ENCODE peak calls at places on chromosomes 1 and 21, in six cellular contexts. G is foreskin fibroblast, Y is right atrium auricular region, U is BJ, Z is H9, T is endothelial cell. S is an unnamed sample.

GRCh38 chr1:37556712-37557196 is at the start of gene DNALI1:
- DNase-seq in G (peak; percentile 88), U (peak; percentile 44), Z (peak; percentile 97), Y (peak; percentile 93), T (peak; percentile 95), S (peak; percentile 67)

GRCh38 chr1:9267827-9268581 is 24.7 kb upstream of the SPSB1 start:
- DNase-seq in G (no peak), T (no peak), Y (no peak), Z (no peak), U (no peak), S (no peak)

GRCh38 chr1:225450491-225451191 is 22.8 kb upstream of the LBR start:
- DNase-seq in Z (no peak), G (no peak), U (no peak), T (no peak), Y (no peak), S (no peak)

GRCh38 chr1:172778461-172779455 is 119.9 kb downstream of the FASLG start:
- DNase-seq in Y (no peak), T (no peak), U (no peak), Z (no peak), G (no peak), S (no peak)

GRCh38 chr1:52602328-52603300 is at the start of gene GPX7:
- DNase-seq in Z (peak; percentile 51), T (peak; percentile 34), U (no peak), Y (no peak), G (peak; percentile 36), S (no peak)

GRCh38 chr1:107139833-107140702 is 771 bp upstream of the NTNG1 start:
- DNase-seq in U (no peak), G (peak; percentile 89), T (peak; percentile 55), Z (peak; percentile 74), Y (no peak), S (peak; percentile 14)

GRCh38 chr1:172602706-172603105 is 56.2 kb upstream of the FASLG start:
- DNase-seq in Z (no peak), T (no peak), U (no peak), G (no peak), Y (no peak), S (no peak)

GRCh38 chr1:159211331-159212136 is 6.9 kb downstream of the ACKR1 start:
- DNase-seq in U (no peak), Y (no peak), Z (peak; percentile 73), G (peak; percentile 6), T (peak; percentile 61), S (no peak)

GRCh38 chr1:29651684-29652665 is 415.7 kb downstream of the PTPRU start:
- DNase-seq in T (no peak), U (no peak), Y (peak; percentile 36), G (no peak), Z (peak; percentile 3), S (no peak)

GRCh38 chr1:241648159-241648558 is 3.9 kb upstream of the WDR64 start:
- DNase-seq in Z (no peak), Y (no peak), G (no peak), T (no peak), U (no peak), S (no peak)

GRCh38 chr21:10272216-10272615 is 249.2 kb upstream of the TPTE start:
- DNase-seq in U (no peak), G (no peak), T (peak; percentile 4), Z (no peak), Y (peak; percentile 26), S (no peak)

GRCh38 chr1:38873027-38873969 is at the start of gene MYCBP:
- DNase-seq in U (peak; percentile 77), T (peak; percentile 96), Y (peak; percentile 95), G (peak; percentile 95), Z (peak; percentile 98), S (peak; percentile 89)

GRCh38 chr1:241142493-241142892 is 214.5 kb downstream of the RGS7 start:
- DNase-seq in T (no peak), U (no peak), Z (peak; percentile 57), G (no peak), Y (no peak), S (no peak)

GRCh38 chr21:42594616-42595280 is 58.7 kb upstream of the PDE9A start:
- DNase-seq in T (no peak), U (no peak), Z (no peak), G (no peak), Y (no peak), S (no peak)

GRCh38 chr1:34918609-34919561 is 10.6 kb downstream of the DLGAP3 start:
- DNase-seq in G (no peak), U (no peak), T (no peak), Z (peak; percentile 88), Y (no peak), S (no peak)

GRCh38 chr1:193120604-193121166 is 1.1 kb upstream of the CDC73 start:
- DNase-seq in U (no peak), T (no peak), G (no peak), Z (no peak), Y (no peak), S (no peak)

GRCh38 chr1:20190761-20191160 is 4.4 kb upstream of the PLA2G2C start:
- DNase-seq in Y (no peak), T (no peak), G (no peak), Z (no peak), U (no peak), S (no peak)

GRCh38 chr1:150165622-150166612 is 16.2 kb downstream of the PLEKHO1 start:
- DNase-seq in Y (no peak), U (no peak), G (no peak), Z (peak; percentile 78), T (peak; percentile 77), S (no peak)

GRCh38 chr1:18363436-18363835 is 117.3 kb upstream of the KLHDC7A start:
- DNase-seq in Y (no peak), T (no peak), U (no peak), G (no peak), Z (no peak), S (no peak)

GRCh38 chr1:18362150-18362549 is 118.6 kb upstream of the KLHDC7A start:
- DNase-seq in Z (no peak), G (no peak), T (no peak), U (no peak), Y (no peak), S (no peak)

GRCh38 chr1:18360251-18360650 is 120.5 kb upstream of the KLHDC7A start:
- DNase-seq in Z (no peak), U (no peak), G (no peak), T (no peak), Y (no peak), S (no peak)

DNA sequence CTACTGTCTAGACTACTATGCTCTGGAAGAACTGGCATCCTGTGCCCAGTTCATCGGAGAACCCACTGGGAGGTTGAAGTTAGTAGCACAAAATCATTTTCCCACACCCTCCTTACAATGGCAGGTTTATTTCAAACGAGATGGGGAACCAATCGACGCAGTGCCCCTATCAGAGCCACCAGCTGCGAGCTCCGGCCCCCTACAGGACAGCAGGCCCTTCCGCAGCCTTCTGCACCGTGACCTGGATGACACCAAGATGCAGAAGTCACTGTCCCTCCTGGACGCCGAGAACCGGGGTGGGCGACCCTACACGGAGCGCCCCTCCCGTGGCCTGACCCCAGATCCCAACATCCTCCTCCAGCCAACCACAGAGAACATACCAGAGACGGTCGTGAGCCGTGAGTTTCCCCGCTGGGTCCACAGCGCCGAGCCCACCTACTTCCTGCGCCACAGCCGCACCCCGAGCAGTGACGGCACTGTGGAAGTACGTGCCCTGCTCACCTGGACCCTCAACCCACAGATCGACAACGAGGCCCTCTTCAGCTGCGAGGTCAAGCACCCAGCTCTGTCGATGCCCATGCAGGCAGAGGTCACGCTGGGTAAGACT is 115.5 kb upstream of the KLHDC7A start:
- DNase-seq in Y (no peak), T (no peak), Z (no peak), G (no peak), U (no peak), S (no peak)
- TF ChIP-seq CTCF in Y (no peak), T (no peak), Z (peak; percentile 55), G (no peak), U (no peak), S (no peak)

DNA sequence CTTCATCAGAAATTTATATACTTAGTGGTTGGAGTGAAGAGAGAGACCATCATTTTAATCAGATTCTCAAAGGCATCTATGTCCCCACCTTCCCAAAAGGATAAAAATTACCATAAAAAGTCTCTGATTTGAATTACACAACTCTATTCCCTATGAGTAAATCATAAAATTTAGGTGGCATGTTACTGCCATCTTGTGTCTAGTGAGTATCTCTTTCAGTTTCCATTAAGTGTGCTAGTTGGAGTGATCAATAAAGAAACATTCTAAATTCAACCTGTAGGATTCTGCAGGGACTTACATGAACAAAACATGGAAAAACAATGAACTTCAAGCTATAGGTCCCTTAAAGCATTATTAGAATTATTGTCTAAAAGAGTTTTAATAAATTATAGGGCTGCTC is 655.4 kb downstream of the LTN1 start:
- DNase-seq in Z (no peak), T (no peak), G (peak; percentile 45), Y (no peak), U (no peak), S (peak; percentile 42)
- TF ChIP-seq CTCF in Z (peak; percentile 54), T (no peak), G (peak; percentile 9), Y (no peak), U (no peak), S (peak; percentile 43)

GRCh38 chr21:44846201-44846484 is 27.3 kb downstream of the PTTG1IP start:
- DNase-seq in Z (no peak), Y (no peak), G (no peak), T (no peak), U (no peak), S (no peak)
- TF ChIP-seq CTCF in Z (no peak), Y (no peak), G (no peak), T (no peak), U (no peak), S (no peak)

GRCh38 chr1:19140465-19140864 is 69.6 kb downstream of the UBR4 start:
- DNase-seq in G (no peak), Z (no peak), T (no peak), U (no peak), Y (no peak), S (no peak)
- TF ChIP-seq CTCF in G (no peak), Z (no peak), T (no peak), U (no peak), Y (no peak), S (no peak)

GRCh38 chr21:39132248-39132647 is 51.0 kb downstream of the PSMG1 start:
- DNase-seq in Y (no peak), Z (no peak), G (no peak), T (no peak), U (no peak), S (no peak)

GRCh38 chr21:39136711-39137110 is 46.5 kb downstream of the PSMG1 start:
- DNase-seq in G (no peak), U (no peak), Z (no peak), Y (no peak), T (no peak), S (no peak)

GRCh38 chr21:39134288-39134810 is 48.9 kb downstream of the PSMG1 start:
- DNase-seq in U (no peak), Y (peak; percentile 21), G (no peak), Z (no peak), T (no peak), S (no peak)

GRCh38 chr21:39141502-39141901 is 41.7 kb downstream of the PSMG1 start:
- DNase-seq in G (peak; percentile 47), Y (no peak), T (no peak), U (no peak), Z (no peak), S (no peak)

GRCh38 chr21:39137248-39138186 is 45.7 kb downstream of the PSMG1 start:
- DNase-seq in Y (peak; percentile 53), Z (peak; percentile 71), T (no peak), U (no peak), G (peak; percentile 25), S (no peak)
- TF ChIP-seq CTCF in Y (no peak), Z (peak; percentile 23), T (no peak), U (peak; percentile 32), G (no peak), S (no peak)